ENCODE peak calls at places on chromosomes 5 and 9, in nine cellular contexts. V is germinal center; I is H4; C is LNCaP clone FGC; D is right atrium auricular region; A is T-helper 2 cell; Q is NAMALWA; P is CD8-positive, alpha-beta T cell; U is Kasumi-1. W is an unnamed sample.

GRCh38 chr9:371349-371748 is 156.7 kb downstream of the DOCK8 start:
- DNase-seq in I (no peak), C (no peak), A (no peak), D (no peak), P (no peak), U (no peak), V (no peak), Q (no peak), W (no peak)

GRCh38 chr9:89278997-89279739 is 31.8 kb upstream of the CKS2 start:
- DNase-seq in C (no peak), Q (peak; percentile 74), A (no peak), V (peak; percentile 40), D (no peak), I (peak; percentile 44), P (peak; percentile 17), U (peak; percentile 68), W (peak; percentile 82)

GRCh38 chr5:126138475-126139005 is 284.7 kb upstream of the GRAMD2B start:
- DNase-seq in U (no peak), A (no peak), C (peak; percentile 11), D (no peak), V (no peak), I (no peak), Q (no peak), P (no peak), W (peak; percentile 11)

GRCh38 chr9:121266906-121267650 is 884 bp upstream of the GSN start:
- DNase-seq in P (no peak), V (no peak), I (no peak), C (no peak), A (no peak), D (no peak), U (no peak), Q (no peak), W (peak; percentile 53)

GRCh38 chr5:74885170-74885569 is 19.0 kb upstream of the FAM169A start:
- DNase-seq in D (no peak), A (no peak), I (no peak), C (no peak), Q (no peak), U (no peak), V (no peak), P (no peak), W (no peak)

GRCh38 chr9:94584555-94584954 is 9.1 kb downstream of the FBP2 start:
- DNase-seq in I (no peak), P (peak; percentile 7), A (no peak), U (no peak), V (no peak), D (no peak), Q (no peak), C (no peak), W (no peak)

GRCh38 chr9:1701113-1701512 is 314.0 kb upstream of the SMARCA2 start:
- DNase-seq in Q (peak; percentile 4), U (no peak), V (no peak), I (no peak), D (no peak), A (no peak), P (no peak), C (no peak), W (no peak)

GRCh38 chr5:107982703-107983425 is 312.1 kb upstream of the EFNA5 start:
- DNase-seq in Q (no peak), P (no peak), A (no peak), U (no peak), D (no peak), C (no peak), I (no peak), V (no peak), W (no peak)

GRCh38 chr9:16132513-16132912 is 579.7 kb downstream of the CCDC171 start:
- DNase-seq in V (no peak), P (no peak), I (no peak), C (no peak), A (no peak), D (no peak), U (no peak), Q (no peak), W (no peak)

GRCh38 chr5:42490836-42491235 is 67.6 kb downstream of the GHR start:
- DNase-seq in Q (no peak), D (no peak), C (no peak), A (no peak), I (no peak), V (no peak), P (no peak), U (no peak), W (no peak)

GRCh38 chr5:6142353-6142752 is 236.0 kb downstream of the MED10 start:
- DNase-seq in A (no peak), V (no peak), I (no peak), D (no peak), U (no peak), P (no peak), C (no peak), Q (no peak), W (no peak)

GRCh38 chr9:87830446-87830845 is 52.2 kb upstream of the SPATA31E1 start:
- DNase-seq in D (no peak), I (no peak), C (no peak), A (no peak), Q (no peak), P (no peak), U (no peak), V (no peak), W (no peak)

GRCh38 chr9:126290871-126291270 is 35.8 kb upstream of the MVB12B start:
- DNase-seq in D (peak; percentile 30), A (no peak), I (no peak), V (no peak), P (no peak), U (no peak), Q (no peak), C (no peak), W (no peak)

GRCh38 chr5:157761690-157762611 is 18.4 kb downstream of the LSM11 start:
- DNase-seq in Q (peak; percentile 83), C (no peak), V (peak; percentile 65), U (peak; percentile 86), P (peak; percentile 18), I (peak; percentile 62), A (no peak), D (no peak), W (no peak)